ENCODE peak calls at places on chromosomes 4 and X, in four cellular contexts. L is K562, B is HepG2, J is GM12878. I is an unnamed sample.

GRCh38 chr4:97987019-97987648 is 156.1 kb downstream of the STPG2 start:
- DNase-seq in L (peak), B (peak), J (no peak), I (peak)

GRCh38 chr4:99677161-99677560 is 19.5 kb upstream of the C4orf54 start:
- DNase-seq in L (no peak), B (no peak), J (no peak), I (no peak)

GRCh38 chr4:14446311-14446710 is 556.0 kb upstream of the CPEB2 start:
- DNase-seq in L (no peak), B (no peak), J (no peak), I (no peak)

GRCh38 chrX:102745513-102746133 is 25.1 kb downstream of the GPRASP3 start:
- DNase-seq in L (no peak), B (no peak), J (no peak), I (no peak)

GRCh38 chr4:102585329-102585728 is 84.2 kb downstream of the NFKB1 start:
- DNase-seq in L (no peak), B (no peak), J (no peak), I (no peak)

GRCh38 chrX:154135458-154136229 is 8.4 kb upstream of the OPN1LW start:
- DNase-seq in L (no peak), B (no peak), J (no peak), I (no peak)

GRCh38 chrX:133534172-133534571 is 118.9 kb upstream of the GPC4 start:
- DNase-seq in L (no peak), B (no peak), J (no peak), I (no peak)

GRCh38 chr4:74223801-74224200 is 65.9 kb downstream of the MTHFD2L start:
- DNase-seq in L (no peak), B (no peak), J (no peak), I (no peak)

GRCh38 chr4:93359609-93360008 is 468.9 kb upstream of the ATOH1 start:
- DNase-seq in L (no peak), B (no peak), J (no peak), I (no peak)

GRCh38 chrX:10031743-10032142 is 64.6 kb downstream of the CLDN34 start:
- DNase-seq in L (no peak), B (no peak), J (no peak), I (no peak)

GRCh38 chr4:15034071-15034764 is 31.9 kb downstream of the CPEB2 start:
- DNase-seq in L (no peak), B (no peak), J (no peak), I (no peak)

GRCh38 chr4:76198411-76199237 is 15.0 kb downstream of the SCARB2 start:
- DNase-seq in L (peak), B (no peak), J (peak), I (peak)

GRCh38 chrX:41332988-41333743 is 796 bp upstream of the DDX3X start:
- DNase-seq in L (peak), B (peak), J (peak), I (peak)

GRCh38 chr4:101280866-101281600 is 66.3 kb downstream of the PPP3CA start:
- DNase-seq in L (no peak), B (no peak), J (no peak), I (no peak)

GRCh38 chr4:173013232-173013932 is 155.2 kb upstream of the GALNT7 start:
- DNase-seq in L (peak), B (peak), J (peak), I (peak)

GRCh38 chrX:118347131-118347530 is 1.2 kb downstream of the WDR44 start:
- DNase-seq in L (peak), B (peak), J (no peak), I (no peak)

GRCh38 chr4:8760561-8760960 is 111.1 kb downstream of the HMX1 start:
- DNase-seq in L (no peak), B (no peak), J (no peak), I (no peak)

GRCh38 chrX:100695302-100695701 is 36.6 kb downstream of the SYTL4 start:
- DNase-seq in L (no peak), B (peak), J (no peak), I (no peak)

GRCh38 chrX:106331606-106332005 is 163.5 kb downstream of the PWWP3B start:
- DNase-seq in L (no peak), B (no peak), J (no peak), I (no peak)

GRCh38 chr4:22986262-22986661 is 293.5 kb downstream of the GBA3 start:
- DNase-seq in L (no peak), B (no peak), J (no peak), I (no peak)

GRCh38 chr4:15868816-15869413 is 69.6 kb downstream of the FGFBP1 start:
- DNase-seq in L (no peak), B (no peak), J (no peak), I (no peak)

GRCh38 chrX:148672526-148672925 is 172.1 kb downstream of the AFF2 start:
- DNase-seq in L (no peak), B (no peak), J (no peak), I (no peak)

GRCh38 chr4:107442538-107443083 is 277.4 kb downstream of the PAPSS1 start:
- DNase-seq in L (no peak), B (no peak), J (no peak), I (no peak)

GRCh38 chr4:1053080-1053661 is 41.7 kb downstream of the FGFRL1 start:
- DNase-seq in L (no peak), B (no peak), J (no peak), I (no peak)

GRCh38 chr4:89416968-89417367 is 109.4 kb upstream of the GPRIN3 start:
- DNase-seq in L (no peak), B (no peak), J (no peak), I (no peak)

GRCh38 chrX:85963736-85964135 is 83.6 kb downstream of the CHM start:
- DNase-seq in L (no peak), B (peak), J (no peak), I (no peak)

GRCh38 chr4:72112514-72113156 is 80.8 kb downstream of the NPFFR2 start:
- DNase-seq in L (peak), B (peak), J (peak), I (no peak)

GRCh38 chrX:83319023-83319422 is 189.1 kb upstream of the POU3F4 start:
- DNase-seq in L (no peak), B (no peak), J (no peak), I (no peak)

GRCh38 chr4:98199247-98199646 is 56.0 kb upstream of the STPG2 start:
- DNase-seq in L (peak), B (no peak), J (no peak), I (no peak)

DNA sequence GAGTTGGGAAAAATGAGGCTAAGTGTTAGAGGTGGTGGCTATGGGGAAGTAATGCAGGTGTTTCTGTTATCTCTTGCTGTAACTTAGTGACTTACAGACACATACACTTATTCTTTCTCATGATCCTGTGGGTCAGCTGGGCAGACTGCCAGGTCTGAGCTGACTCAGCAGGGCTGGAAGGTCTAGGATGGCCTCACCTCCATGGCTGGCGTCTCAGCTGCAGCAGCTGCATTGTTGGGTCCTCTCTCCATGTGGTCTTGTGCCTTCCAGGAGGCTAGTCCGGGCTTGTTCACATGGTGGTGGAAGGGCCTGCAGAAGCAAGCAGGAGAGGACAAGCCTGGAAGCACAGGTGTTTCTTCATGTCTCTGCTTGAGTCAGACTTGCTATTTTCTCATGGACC is 172.7 kb downstream of the NHS start:
- DNase-seq in L (peak), B (peak), J (peak), I (no peak)
- TF ChIP-seq FOXM1 in L (no peak), B (no peak), J (no peak), I (no peak)

GRCh38 chr4:7710126-7710525 is 229.5 kb downstream of the AFAP1 start:
- DNase-seq in L (no peak), B (no peak), J (no peak), I (no peak)

GRCh38 chr4:7711330-7711963 is 228.2 kb downstream of the AFAP1 start:
- DNase-seq in L (no peak), B (no peak), J (no peak), I (no peak)

GRCh38 chr4:7708238-7708637 is 231.4 kb downstream of the AFAP1 start:
- DNase-seq in L (no peak), B (no peak), J (no peak), I (no peak)

GRCh38 chr4:7710576-7711329 is 228.9 kb downstream of the AFAP1 start:
- DNase-seq in L (no peak), B (no peak), J (no peak), I (no peak)

GRCh38 chr4:7708981-7709380 is 230.7 kb downstream of the AFAP1 start:
- DNase-seq in L (no peak), B (no peak), J (no peak), I (no peak)
- TF ChIP-seq FOXK2 in L (no peak), B (no peak), J (no peak), I (no peak)

GRCh38 chrX:2967998-2968909 is 38.1 kb upstream of the ARSH start:
- DNase-seq in L (peak), B (no peak), J (no peak), I (no peak)
- TF ChIP-seq FOXM1 in L (no peak), B (no peak), J (no peak), I (no peak)

GRCh38 chr4:184727430-184727829 is 6.5 kb downstream of the CENPU start:
- DNase-seq in L (no peak), B (no peak), J (no peak), I (no peak)

GRCh38 chr4:184733654-184734524 is at the start of gene CENPU:
- DNase-seq in L (peak), B (peak), J (peak), I (peak)

GRCh38 chr4:184731056-184731455 is 2.8 kb downstream of the CENPU start:
- DNase-seq in L (no peak), B (no peak), J (no peak), I (no peak)

GRCh38 chr4:184732126-184732525 is 1.8 kb downstream of the CENPU start:
- DNase-seq in L (peak), B (no peak), J (no peak), I (no peak)

GRCh38 chr4:184728858-184729257 is 5.0 kb downstream of the CENPU start:
- DNase-seq in L (no peak), B (peak), J (no peak), I (no peak)
- TF ChIP-seq FOXK2 in L (no peak), B (no peak), J (no peak), I (no peak)

I was measured in HEK293T.